ENCODE peak calls at places on chromosomes 7 and 10, in ten cellular contexts. One of them, this sample, is unnamed.

GRCh38 chr10:60123172-60123571 is 216.8 kb upstream of the CCDC6 start:
- DNase-seq in activated T-cell treated with anti-CD3 and anti-CD28 coated beads for 1 hour: no peak
- DNase-seq in NCI-H2171 treated with DMSO at 0.1 percent for 48 hours: no peak
- DNase-seq in stimulated activated naive B cell treated with anti-CD40 and anti-IgM and Interleukin-4, amounts not matched to agents 10 μg/mL and 1 μg/mL and 100 μg/mL, for 72 hours: no peak
- DNase-seq in frontal cortex: no peak
- DNase-seq in GM13977: no peak
- DNase-seq in GM23248: peak
- DNase-seq in HEK293T: no peak
- DNase-seq in LoVo: no peak
- DNase-seq in SHP77: no peak
- DNase-seq in this sample: no peak

GRCh38 chr7:4083513-4083912 is 598.6 kb upstream of the FOXK1 start:
- DNase-seq in activated T-cell treated with anti-CD3 and anti-CD28 coated beads for 1 hour: no peak
- DNase-seq in NCI-H2171 treated with DMSO at 0.1 percent for 48 hours: no peak
- DNase-seq in stimulated activated naive B cell treated with anti-CD40 and anti-IgM and Interleukin-4, amounts not matched to agents 10 μg/mL and 1 μg/mL and 100 μg/mL, for 72 hours: no peak
- DNase-seq in frontal cortex: no peak
- DNase-seq in GM13977: no peak
- DNase-seq in GM23248: no peak
- DNase-seq in HEK293T: no peak
- DNase-seq in LoVo: no peak
- DNase-seq in SHP77: no peak
- DNase-seq in this sample: no peak

GRCh38 chr10:93346712-93347111 is 135.4 kb downstream of the MYOF start:
- DNase-seq in activated T-cell treated with anti-CD3 and anti-CD28 coated beads for 1 hour: no peak
- DNase-seq in NCI-H2171 treated with DMSO at 0.1 percent for 48 hours: no peak
- DNase-seq in stimulated activated naive B cell treated with anti-CD40 and anti-IgM and Interleukin-4, amounts not matched to agents 10 μg/mL and 1 μg/mL and 100 μg/mL, for 72 hours: no peak
- DNase-seq in frontal cortex: no peak
- DNase-seq in GM13977: no peak
- DNase-seq in GM23248: peak
- DNase-seq in HEK293T: no peak
- DNase-seq in LoVo: no peak
- DNase-seq in SHP77: no peak
- DNase-seq in this sample: no peak

GRCh38 chr10:117921421-117921820 is 125.3 kb downstream of the RAB11FIP2 start:
- DNase-seq in activated T-cell treated with anti-CD3 and anti-CD28 coated beads for 1 hour: no peak
- DNase-seq in NCI-H2171 treated with DMSO at 0.1 percent for 48 hours: no peak
- DNase-seq in stimulated activated naive B cell treated with anti-CD40 and anti-IgM and Interleukin-4, amounts not matched to agents 10 μg/mL and 1 μg/mL and 100 μg/mL, for 72 hours: no peak
- DNase-seq in frontal cortex: no peak
- DNase-seq in GM13977: no peak
- DNase-seq in GM23248: no peak
- DNase-seq in HEK293T: no peak
- DNase-seq in LoVo: no peak
- DNase-seq in SHP77: no peak
- DNase-seq in this sample: no peak

GRCh38 chr10:132971448-132972148 is 29.2 kb upstream of the CFAP46 start:
- DNase-seq in activated T-cell treated with anti-CD3 and anti-CD28 coated beads for 1 hour: no peak
- DNase-seq in NCI-H2171 treated with DMSO at 0.1 percent for 48 hours: no peak
- DNase-seq in stimulated activated naive B cell treated with anti-CD40 and anti-IgM and Interleukin-4, amounts not matched to agents 10 μg/mL and 1 μg/mL and 100 μg/mL, for 72 hours: no peak
- DNase-seq in frontal cortex: no peak
- DNase-seq in GM13977: no peak
- DNase-seq in GM23248: no peak
- DNase-seq in HEK293T: no peak
- DNase-seq in LoVo: no peak
- DNase-seq in SHP77: no peak
- DNase-seq in this sample: no peak

GRCh38 chr10:127887497-127888415 is 5.0 kb downstream of the CLRN3 start:
- DNase-seq in activated T-cell treated with anti-CD3 and anti-CD28 coated beads for 1 hour: no peak
- DNase-seq in NCI-H2171 treated with DMSO at 0.1 percent for 48 hours: no peak
- DNase-seq in stimulated activated naive B cell treated with anti-CD40 and anti-IgM and Interleukin-4, amounts not matched to agents 10 μg/mL and 1 μg/mL and 100 μg/mL, for 72 hours: no peak
- DNase-seq in frontal cortex: no peak
- DNase-seq in GM13977: no peak
- DNase-seq in GM23248: no peak
- DNase-seq in HEK293T: no peak
- DNase-seq in LoVo: no peak
- DNase-seq in SHP77: no peak
- DNase-seq in this sample: no peak

GRCh38 chr10:69345402-69345801 is 67.1 kb downstream of the HK1 start:
- DNase-seq in activated T-cell treated with anti-CD3 and anti-CD28 coated beads for 1 hour: no peak
- DNase-seq in NCI-H2171 treated with DMSO at 0.1 percent for 48 hours: peak
- DNase-seq in stimulated activated naive B cell treated with anti-CD40 and anti-IgM and Interleukin-4, amounts not matched to agents 10 μg/mL and 1 μg/mL and 100 μg/mL, for 72 hours: no peak
- DNase-seq in frontal cortex: no peak
- DNase-seq in GM13977: no peak
- DNase-seq in GM23248: no peak
- DNase-seq in HEK293T: no peak
- DNase-seq in LoVo: no peak
- DNase-seq in SHP77: no peak
- DNase-seq in this sample: no peak

GRCh38 chr7:8365499-8366110 is 67.8 kb upstream of the NXPH1 start:
- DNase-seq in activated T-cell treated with anti-CD3 and anti-CD28 coated beads for 1 hour: no peak
- DNase-seq in NCI-H2171 treated with DMSO at 0.1 percent for 48 hours: peak
- DNase-seq in stimulated activated naive B cell treated with anti-CD40 and anti-IgM and Interleukin-4, amounts not matched to agents 10 μg/mL and 1 μg/mL and 100 μg/mL, for 72 hours: no peak
- DNase-seq in frontal cortex: no peak
- DNase-seq in GM13977: no peak
- DNase-seq in GM23248: peak
- DNase-seq in HEK293T: peak
- DNase-seq in LoVo: peak
- DNase-seq in SHP77: peak
- DNase-seq in this sample: no peak

GRCh38 chr7:12369072-12369471 is 34.6 kb downstream of the VWDE start:
- DNase-seq in activated T-cell treated with anti-CD3 and anti-CD28 coated beads for 1 hour: no peak
- DNase-seq in NCI-H2171 treated with DMSO at 0.1 percent for 48 hours: no peak
- DNase-seq in stimulated activated naive B cell treated with anti-CD40 and anti-IgM and Interleukin-4, amounts not matched to agents 10 μg/mL and 1 μg/mL and 100 μg/mL, for 72 hours: no peak
- DNase-seq in frontal cortex: no peak
- DNase-seq in GM13977: no peak
- DNase-seq in GM23248: no peak
- DNase-seq in HEK293T: no peak
- DNase-seq in LoVo: no peak
- DNase-seq in SHP77: no peak
- DNase-seq in this sample: no peak

GRCh38 chr7:138460176-138460648 is at the start of gene TRIM24:
- DNase-seq in activated T-cell treated with anti-CD3 and anti-CD28 coated beads for 1 hour: no peak
- DNase-seq in NCI-H2171 treated with DMSO at 0.1 percent for 48 hours: peak
- DNase-seq in stimulated activated naive B cell treated with anti-CD40 and anti-IgM and Interleukin-4, amounts not matched to agents 10 μg/mL and 1 μg/mL and 100 μg/mL, for 72 hours: no peak
- DNase-seq in frontal cortex: peak
- DNase-seq in GM13977: no peak
- DNase-seq in GM23248: no peak
- DNase-seq in HEK293T: no peak
- DNase-seq in LoVo: no peak
- DNase-seq in SHP77: no peak
- DNase-seq in this sample: no peak

GRCh38 chr10:131972474-131973071 is 9.2 kb downstream of the BNIP3 start:
- DNase-seq in activated T-cell treated with anti-CD3 and anti-CD28 coated beads for 1 hour: no peak
- DNase-seq in NCI-H2171 treated with DMSO at 0.1 percent for 48 hours: no peak
- DNase-seq in stimulated activated naive B cell treated with anti-CD40 and anti-IgM and Interleukin-4, amounts not matched to agents 10 μg/mL and 1 μg/mL and 100 μg/mL, for 72 hours: no peak
- DNase-seq in frontal cortex: no peak
- DNase-seq in GM13977: no peak
- DNase-seq in GM23248: no peak
- DNase-seq in HEK293T: no peak
- DNase-seq in LoVo: no peak
- DNase-seq in SHP77: no peak
- DNase-seq in this sample: peak

GRCh38 chr7:105680505-105681187 is 99.4 kb upstream of the EFCAB10 start:
- DNase-seq in activated T-cell treated with anti-CD3 and anti-CD28 coated beads for 1 hour: no peak
- DNase-seq in NCI-H2171 treated with DMSO at 0.1 percent for 48 hours: no peak
- DNase-seq in stimulated activated naive B cell treated with anti-CD40 and anti-IgM and Interleukin-4, amounts not matched to agents 10 μg/mL and 1 μg/mL and 100 μg/mL, for 72 hours: no peak
- DNase-seq in frontal cortex: no peak
- DNase-seq in GM13977: no peak
- DNase-seq in GM23248: no peak
- DNase-seq in HEK293T: no peak
- DNase-seq in LoVo: no peak
- DNase-seq in SHP77: no peak
- DNase-seq in this sample: no peak

GRCh38 chr7:80722596-80723141 is 84.2 kb downstream of the CD36 start:
- DNase-seq in activated T-cell treated with anti-CD3 and anti-CD28 coated beads for 1 hour: no peak
- DNase-seq in NCI-H2171 treated with DMSO at 0.1 percent for 48 hours: no peak
- DNase-seq in stimulated activated naive B cell treated with anti-CD40 and anti-IgM and Interleukin-4, amounts not matched to agents 10 μg/mL and 1 μg/mL and 100 μg/mL, for 72 hours: no peak
- DNase-seq in frontal cortex: no peak
- DNase-seq in GM13977: no peak
- DNase-seq in GM23248: peak
- DNase-seq in HEK293T: no peak
- DNase-seq in LoVo: peak
- DNase-seq in SHP77: no peak
- DNase-seq in this sample: no peak

GRCh38 chr7:43729924-43730248 is 563 bp upstream of the COA1 start:
- DNase-seq in activated T-cell treated with anti-CD3 and anti-CD28 coated beads for 1 hour: no peak
- DNase-seq in NCI-H2171 treated with DMSO at 0.1 percent for 48 hours: no peak
- DNase-seq in stimulated activated naive B cell treated with anti-CD40 and anti-IgM and Interleukin-4, amounts not matched to agents 10 μg/mL and 1 μg/mL and 100 μg/mL, for 72 hours: no peak
- DNase-seq in frontal cortex: no peak
- DNase-seq in GM13977: no peak
- DNase-seq in GM23248: no peak
- DNase-seq in HEK293T: no peak
- DNase-seq in LoVo: no peak
- DNase-seq in SHP77: no peak
- DNase-seq in this sample: no peak

GRCh38 chr7:64463636-64464375 is 99.1 kb downstream of the ZNF680 start:
- DNase-seq in activated T-cell treated with anti-CD3 and anti-CD28 coated beads for 1 hour: no peak
- DNase-seq in NCI-H2171 treated with DMSO at 0.1 percent for 48 hours: peak
- DNase-seq in stimulated activated naive B cell treated with anti-CD40 and anti-IgM and Interleukin-4, amounts not matched to agents 10 μg/mL and 1 μg/mL and 100 μg/mL, for 72 hours: peak
- DNase-seq in frontal cortex: no peak
- DNase-seq in GM13977: no peak
- DNase-seq in GM23248: peak
- DNase-seq in HEK293T: no peak
- DNase-seq in LoVo: no peak
- DNase-seq in SHP77: peak
- DNase-seq in this sample: no peak

GRCh38 chr7:3005257-3005656 is 38.4 kb downstream of the CARD11 start:
- DNase-seq in activated T-cell treated with anti-CD3 and anti-CD28 coated beads for 1 hour: no peak
- DNase-seq in NCI-H2171 treated with DMSO at 0.1 percent for 48 hours: no peak
- DNase-seq in stimulated activated naive B cell treated with anti-CD40 and anti-IgM and Interleukin-4, amounts not matched to agents 10 μg/mL and 1 μg/mL and 100 μg/mL, for 72 hours: no peak
- DNase-seq in frontal cortex: no peak
- DNase-seq in GM13977: no peak
- DNase-seq in GM23248: no peak
- DNase-seq in HEK293T: no peak
- DNase-seq in LoVo: no peak
- DNase-seq in SHP77: no peak
- DNase-seq in this sample: no peak

GRCh38 chr7:34759477-34760125 is 101.6 kb downstream of the NPSR1 start:
- DNase-seq in activated T-cell treated with anti-CD3 and anti-CD28 coated beads for 1 hour: no peak
- DNase-seq in NCI-H2171 treated with DMSO at 0.1 percent for 48 hours: peak
- DNase-seq in stimulated activated naive B cell treated with anti-CD40 and anti-IgM and Interleukin-4, amounts not matched to agents 10 μg/mL and 1 μg/mL and 100 μg/mL, for 72 hours: no peak
- DNase-seq in frontal cortex: no peak
- DNase-seq in GM13977: no peak
- DNase-seq in GM23248: peak
- DNase-seq in HEK293T: peak
- DNase-seq in LoVo: peak
- DNase-seq in SHP77: peak
- DNase-seq in this sample: no peak

GRCh38 chr10:4058514-4059029 is 273.6 kb upstream of the KLF6 start:
- DNase-seq in activated T-cell treated with anti-CD3 and anti-CD28 coated beads for 1 hour: no peak
- DNase-seq in NCI-H2171 treated with DMSO at 0.1 percent for 48 hours: no peak
- DNase-seq in stimulated activated naive B cell treated with anti-CD40 and anti-IgM and Interleukin-4, amounts not matched to agents 10 μg/mL and 1 μg/mL and 100 μg/mL, for 72 hours: no peak
- DNase-seq in frontal cortex: no peak
- DNase-seq in GM13977: no peak
- DNase-seq in GM23248: no peak
- DNase-seq in HEK293T: no peak
- DNase-seq in LoVo: peak
- DNase-seq in SHP77: no peak
- DNase-seq in this sample: no peak

GRCh38 chr10:110498087-110498981 is 627 bp downstream of the DUSP5 start:
- DNase-seq in activated T-cell treated with anti-CD3 and anti-CD28 coated beads for 1 hour: peak
- DNase-seq in NCI-H2171 treated with DMSO at 0.1 percent for 48 hours: peak
- DNase-seq in stimulated activated naive B cell treated with anti-CD40 and anti-IgM and Interleukin-4, amounts not matched to agents 10 μg/mL and 1 μg/mL and 100 μg/mL, for 72 hours: peak
- DNase-seq in frontal cortex: no peak
- DNase-seq in GM13977: peak
- DNase-seq in GM23248: peak
- DNase-seq in HEK293T: peak
- DNase-seq in LoVo: no peak
- DNase-seq in SHP77: peak
- DNase-seq in this sample: no peak

GRCh38 chr7:98935811-98936210 is 57.5 kb downstream of the TRRAP start:
- DNase-seq in activated T-cell treated with anti-CD3 and anti-CD28 coated beads for 1 hour: no peak
- DNase-seq in NCI-H2171 treated with DMSO at 0.1 percent for 48 hours: no peak
- DNase-seq in stimulated activated naive B cell treated with anti-CD40 and anti-IgM and Interleukin-4, amounts not matched to agents 10 μg/mL and 1 μg/mL and 100 μg/mL, for 72 hours: no peak
- DNase-seq in frontal cortex: no peak
- DNase-seq in GM13977: no peak
- DNase-seq in GM23248: peak
- DNase-seq in HEK293T: no peak
- DNase-seq in LoVo: no peak
- DNase-seq in SHP77: no peak
- DNase-seq in this sample: no peak

GRCh38 chr10:128125416-128125943 is 743 bp downstream of the MKI67 start:
- DNase-seq in activated T-cell treated with anti-CD3 and anti-CD28 coated beads for 1 hour: no peak
- DNase-seq in NCI-H2171 treated with DMSO at 0.1 percent for 48 hours: no peak
- DNase-seq in stimulated activated naive B cell treated with anti-CD40 and anti-IgM and Interleukin-4, amounts not matched to agents 10 μg/mL and 1 μg/mL and 100 μg/mL, for 72 hours: no peak
- DNase-seq in frontal cortex: no peak
- DNase-seq in GM13977: no peak
- DNase-seq in GM23248: peak
- DNase-seq in HEK293T: no peak
- DNase-seq in LoVo: peak
- DNase-seq in SHP77: no peak
- DNase-seq in this sample: peak

GRCh38 chr7:128121731-128122576 is 90.7 kb upstream of the LRRC4 start:
- DNase-seq in activated T-cell treated with anti-CD3 and anti-CD28 coated beads for 1 hour: no peak
- DNase-seq in NCI-H2171 treated with DMSO at 0.1 percent for 48 hours: no peak
- DNase-seq in stimulated activated naive B cell treated with anti-CD40 and anti-IgM and Interleukin-4, amounts not matched to agents 10 μg/mL and 1 μg/mL and 100 μg/mL, for 72 hours: no peak
- DNase-seq in frontal cortex: no peak
- DNase-seq in GM13977: no peak
- DNase-seq in GM23248: peak
- DNase-seq in HEK293T: no peak
- DNase-seq in LoVo: no peak
- DNase-seq in SHP77: no peak
- DNase-seq in this sample: no peak

GRCh38 chr10:126090911-126091728 is 194.8 kb downstream of the FANK1 start:
- DNase-seq in activated T-cell treated with anti-CD3 and anti-CD28 coated beads for 1 hour: no peak
- DNase-seq in NCI-H2171 treated with DMSO at 0.1 percent for 48 hours: no peak
- DNase-seq in stimulated activated naive B cell treated with anti-CD40 and anti-IgM and Interleukin-4, amounts not matched to agents 10 μg/mL and 1 μg/mL and 100 μg/mL, for 72 hours: no peak
- DNase-seq in frontal cortex: no peak
- DNase-seq in GM13977: no peak
- DNase-seq in GM23248: peak
- DNase-seq in HEK293T: no peak
- DNase-seq in LoVo: peak
- DNase-seq in SHP77: no peak
- DNase-seq in this sample: no peak

GRCh38 chr10:77351386-77351785 is 286.2 kb downstream of the KCNMA1 start:
- DNase-seq in activated T-cell treated with anti-CD3 and anti-CD28 coated beads for 1 hour: no peak
- DNase-seq in NCI-H2171 treated with DMSO at 0.1 percent for 48 hours: no peak
- DNase-seq in stimulated activated naive B cell treated with anti-CD40 and anti-IgM and Interleukin-4, amounts not matched to agents 10 μg/mL and 1 μg/mL and 100 μg/mL, for 72 hours: no peak
- DNase-seq in frontal cortex: no peak
- DNase-seq in GM13977: no peak
- DNase-seq in GM23248: peak
- DNase-seq in HEK293T: no peak
- DNase-seq in LoVo: no peak
- DNase-seq in SHP77: no peak
- DNase-seq in this sample: no peak

GRCh38 chr10:6201511-6201975 is 1.2 kb upstream of the PFKFB3 start:
- DNase-seq in activated T-cell treated with anti-CD3 and anti-CD28 coated beads for 1 hour: peak
- DNase-seq in NCI-H2171 treated with DMSO at 0.1 percent for 48 hours: peak
- DNase-seq in stimulated activated naive B cell treated with anti-CD40 and anti-IgM and Interleukin-4, amounts not matched to agents 10 μg/mL and 1 μg/mL and 100 μg/mL, for 72 hours: peak
- DNase-seq in frontal cortex: peak
- DNase-seq in GM13977: peak
- DNase-seq in GM23248: peak
- DNase-seq in HEK293T: peak
- DNase-seq in LoVo: peak
- DNase-seq in SHP77: peak
- DNase-seq in this sample: peak

GRCh38 chr10:131187274-131187673 is 124.2 kb downstream of the TCERG1L start:
- DNase-seq in activated T-cell treated with anti-CD3 and anti-CD28 coated beads for 1 hour: no peak
- DNase-seq in NCI-H2171 treated with DMSO at 0.1 percent for 48 hours: no peak
- DNase-seq in stimulated activated naive B cell treated with anti-CD40 and anti-IgM and Interleukin-4, amounts not matched to agents 10 μg/mL and 1 μg/mL and 100 μg/mL, for 72 hours: no peak
- DNase-seq in frontal cortex: no peak
- DNase-seq in GM13977: no peak
- DNase-seq in GM23248: no peak
- DNase-seq in HEK293T: no peak
- DNase-seq in LoVo: no peak
- DNase-seq in SHP77: no peak
- DNase-seq in this sample: no peak

GRCh38 chr7:108723343-108723957 is 153.8 kb downstream of the DNAJB9 start:
- DNase-seq in activated T-cell treated with anti-CD3 and anti-CD28 coated beads for 1 hour: no peak
- DNase-seq in NCI-H2171 treated with DMSO at 0.1 percent for 48 hours: no peak
- DNase-seq in stimulated activated naive B cell treated with anti-CD40 and anti-IgM and Interleukin-4, amounts not matched to agents 10 μg/mL and 1 μg/mL and 100 μg/mL, for 72 hours: no peak
- DNase-seq in frontal cortex: no peak
- DNase-seq in GM13977: no peak
- DNase-seq in GM23248: no peak
- DNase-seq in HEK293T: no peak
- DNase-seq in LoVo: no peak
- DNase-seq in SHP77: peak
- DNase-seq in this sample: no peak

GRCh38 chr7:144830811-144831210 is 5.0 kb downstream of the TPK1 start:
- DNase-seq in activated T-cell treated with anti-CD3 and anti-CD28 coated beads for 1 hour: no peak
- DNase-seq in NCI-H2171 treated with DMSO at 0.1 percent for 48 hours: no peak
- DNase-seq in stimulated activated naive B cell treated with anti-CD40 and anti-IgM and Interleukin-4, amounts not matched to agents 10 μg/mL and 1 μg/mL and 100 μg/mL, for 72 hours: no peak
- DNase-seq in frontal cortex: no peak
- DNase-seq in GM13977: no peak
- DNase-seq in GM23248: peak
- DNase-seq in HEK293T: no peak
- DNase-seq in LoVo: no peak
- DNase-seq in SHP77: no peak
- DNase-seq in this sample: no peak

This sample was measured in GM10248.